ENCODE peak calls at places on chromosomes 11 and 22, in five cellular contexts. Q is stimulated activated CD8-positive, alpha-beta memory T cell treated with anti-CD3 and anti-CD28 coated beads, Interleukin-7, amount 100 ng/mL, for 24 hours; F is islet precursor cell; L is activated T-helper 1 cell treated with anti-CD3 and anti-CD28 coated beads, Interleukin-12 subunit alpha, Interleukin-12 subunit beta, Interleukin-2, Interleukin-4 antibody, amounts not matched to agents 30 ng/mL and 10 ng/mL and 1 ng/mL, durations not matched to agents 14 hours and 24 hours and 36 hours; U is activated T-helper 9 cell treated with anti-CD3 and anti-CD28 coated beads, Interleukin-2, amount 50 U/mL, for 16 hours. D is an unnamed sample.

GRCh38 chr11:83662494-83662893 is 376.3 kb upstream of the CCDC90B start:
- DNase-seq in L (no peak), U (no peak), Q (no peak), F (no peak), D (no peak)

GRCh38 chr11:9566561-9567063 is 6.9 kb upstream of the WEE1 start:
- DNase-seq in F (no peak), Q (no peak), L (no peak), U (no peak), D (no peak)

GRCh38 chr11:71437879-71438278 is 10.3 kb downstream of the DHCR7 start:
- DNase-seq in F (no peak), Q (no peak), U (no peak), L (no peak), D (no peak)

GRCh38 chr22:38355275-38355674 is 38.0 kb upstream of the CSNK1E start:
- DNase-seq in F (no peak), U (no peak), Q (no peak), L (no peak), D (no peak)

GRCh38 chr11:57491371-57492061 is 24.0 kb downstream of the SLC43A1 start:
- DNase-seq in F (no peak), L (no peak), Q (no peak), U (peak; percentile 34), D (no peak)

GRCh38 chr11:126343051-126343450 is 12.4 kb upstream of the ST3GAL4 start:
- DNase-seq in F (no peak), U (no peak), L (no peak), Q (no peak), D (no peak)

GRCh38 chr22:39748877-39749276 is 144.7 kb downstream of the ENTHD1 start:
- DNase-seq in Q (no peak), F (no peak), U (no peak), L (no peak), D (no peak)

GRCh38 chr11:76666408-76666807 is 4.1 kb downstream of the LRRC32 start:
- DNase-seq in U (no peak), Q (no peak), F (peak; percentile 77), L (no peak), D (no peak)

GRCh38 chr11:128775513-128775912 is 81.6 kb downstream of the FLI1 start:
- DNase-seq in L (no peak), F (peak; percentile 83), U (no peak), Q (no peak), D (no peak)

GRCh38 chr22:49935561-49935960 is 17.1 kb downstream of the CRELD2 start:
- DNase-seq in F (no peak), Q (no peak), U (no peak), L (no peak), D (no peak)

GRCh38 chr22:19754701-19755144 is 5.9 kb upstream of the TBX1 start:
- DNase-seq in L (no peak), U (no peak), Q (no peak), F (no peak), D (no peak)

GRCh38 chr22:30393885-30394284 is 2.9 kb upstream of the SEC14L2 start:
- DNase-seq in F (no peak), U (no peak), L (no peak), Q (no peak), D (no peak)

GRCh38 chr22:50704510-50705218 is 32.0 kb downstream of the SHANK3 start:
- DNase-seq in L (no peak), F (no peak), U (no peak), Q (no peak), D (no peak)

GRCh38 chr11:1659478-1659877 is 29.9 kb downstream of the KRTAP5-5 start:
- DNase-seq in Q (no peak), F (no peak), U (no peak), L (no peak), D (no peak)

GRCh38 chr22:37331034-37331428 is 48.7 kb downstream of the CYTH4 start:
- DNase-seq in F (peak; percentile 68), Q (no peak), U (no peak), L (no peak), D (no peak)